ENCODE peak calls at places on chromosomes 3 and 15, in five cellular contexts. W, G, Y, P and F are unnamed samples. For H3K36me3, the result is how much of the 10 kb centered on the place peaks cover.

GRCh38 chr3:122014741-122015140 is 7.3 kb downstream of the ILDR1 start:
- DNase-seq in W (no peak), Y (no peak), P (no peak), G (no peak), F (peak)

GRCh38 chr3:177168431-177168830 is 28.9 kb downstream of the TBL1XR1 start:
- DNase-seq in W (no peak), Y (no peak), G (no peak), P (no peak), F (no peak)

GRCh38 chr3:54826255-54826691 is 101.6 kb downstream of the LRTM1 start:
- DNase-seq in P (no peak), Y (no peak), W (no peak), G (peak), F (no peak)

GRCh38 chr15:57784081-57784488 is 77.6 kb downstream of the POLR2M start:
- DNase-seq in Y (no peak), W (no peak), P (peak), G (no peak), F (no peak)

GRCh38 chr3:171454026-171454425 is 6.2 kb downstream of the TNIK start:
- DNase-seq in G (no peak), Y (no peak), W (no peak), P (no peak), F (no peak)

GRCh38 chr15:94582368-94582767 is 351.0 kb downstream of the MCTP2 start:
- DNase-seq in Y (peak), P (peak), G (no peak), W (no peak), F (no peak)

GRCh38 chr3:64650710-64651109 is 37.1 kb downstream of the ADAMTS9 start:
- DNase-seq in P (peak), G (peak), Y (no peak), W (no peak), F (no peak)

GRCh38 chr15:59313703-59314332 is 58.9 kb downstream of the MYO1E start:
- DNase-seq in W (peak), G (peak), P (no peak), Y (no peak), F (peak)

DNA sequence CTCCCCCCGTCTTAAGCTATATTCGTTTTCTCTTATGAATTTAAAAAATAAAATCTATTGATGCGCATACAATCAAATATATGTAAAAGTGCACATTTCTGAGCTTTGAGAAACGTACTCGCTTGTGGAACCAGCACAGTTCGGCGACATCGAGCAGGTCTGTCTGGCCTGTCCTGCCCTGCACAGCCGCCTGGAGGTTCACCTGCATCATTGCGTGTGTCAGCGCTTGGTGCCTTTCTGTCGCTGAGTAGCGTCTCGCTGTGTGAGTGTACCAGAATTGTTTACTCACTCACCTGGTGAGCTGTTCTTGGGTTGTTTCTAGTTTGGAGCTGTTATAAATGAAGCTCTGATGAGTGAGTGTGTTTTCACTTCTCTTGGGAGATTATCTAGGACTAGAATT is 104.0 kb downstream of the VGLL4 start:
- DNase-seq in Y (no peak), W (no peak), P (no peak), G (no peak), F (no peak)
- TF ChIP-seq CTCF in Y (no peak), W (no peak), P (no peak), G (no peak), F (no peak)

GRCh38 chr3:48467110-48467454 is 20.5 kb downstream of the ATRIP start:
- DNase-seq in Y (no peak), W (no peak), G (no peak), P (no peak), F (no peak)
- H3K4me3 ChIP-seq in Y (peak), W (peak), G (peak), P (no peak), F (peak)

GRCh38 chr15:73078722-73079121 is 26.5 kb downstream of the NEO1 start:
- DNase-seq in G (peak), P (peak), W (no peak), Y (no peak), F (no peak)

GRCh38 chr15:73081321-73081958 is 29.2 kb downstream of the NEO1 start:
- DNase-seq in P (peak), W (no peak), Y (peak), G (peak), F (no peak)

GRCh38 chr15:73087121-73087520 is 34.9 kb downstream of the NEO1 start:
- DNase-seq in G (no peak), Y (no peak), W (no peak), P (peak), F (no peak)

GRCh38 chr15:73079570-73079969 is 27.3 kb downstream of the NEO1 start:
- DNase-seq in W (no peak), Y (no peak), G (no peak), P (peak), F (no peak)

DNA sequence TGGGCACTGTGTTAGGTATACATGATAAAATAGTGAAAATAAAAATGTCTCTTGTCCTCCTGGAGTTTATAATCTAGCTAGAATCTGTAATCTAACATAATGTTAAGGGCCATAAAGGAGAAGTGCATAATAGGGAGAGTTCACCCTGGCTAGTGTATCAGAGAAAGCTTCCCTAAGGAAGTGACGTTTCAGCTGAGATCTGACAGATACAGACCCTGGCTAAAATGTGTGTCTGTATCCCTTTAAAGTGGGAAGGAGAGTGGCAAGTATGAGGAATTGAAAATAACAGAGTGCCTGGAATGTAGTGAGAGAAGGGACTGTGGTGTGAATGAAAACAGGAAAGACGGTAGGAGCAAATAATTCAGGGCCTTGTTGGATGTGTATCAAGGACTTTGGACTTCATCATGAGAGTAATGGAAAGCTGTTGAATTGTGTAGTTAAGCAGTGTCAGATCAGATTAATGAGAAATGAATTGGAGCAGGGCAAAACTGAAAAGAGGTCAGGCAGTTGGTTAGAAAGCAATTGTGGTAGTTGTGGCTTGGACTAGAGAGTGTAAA is 30.5 kb downstream of the NEO1 start:
- DNase-seq in G (no peak), P (peak), Y (no peak), W (no peak), F (no peak)
- H3K36me3 ChIP-seq in G (under half), P (under half), Y (under half), W (under half), F (under half)

DNA sequence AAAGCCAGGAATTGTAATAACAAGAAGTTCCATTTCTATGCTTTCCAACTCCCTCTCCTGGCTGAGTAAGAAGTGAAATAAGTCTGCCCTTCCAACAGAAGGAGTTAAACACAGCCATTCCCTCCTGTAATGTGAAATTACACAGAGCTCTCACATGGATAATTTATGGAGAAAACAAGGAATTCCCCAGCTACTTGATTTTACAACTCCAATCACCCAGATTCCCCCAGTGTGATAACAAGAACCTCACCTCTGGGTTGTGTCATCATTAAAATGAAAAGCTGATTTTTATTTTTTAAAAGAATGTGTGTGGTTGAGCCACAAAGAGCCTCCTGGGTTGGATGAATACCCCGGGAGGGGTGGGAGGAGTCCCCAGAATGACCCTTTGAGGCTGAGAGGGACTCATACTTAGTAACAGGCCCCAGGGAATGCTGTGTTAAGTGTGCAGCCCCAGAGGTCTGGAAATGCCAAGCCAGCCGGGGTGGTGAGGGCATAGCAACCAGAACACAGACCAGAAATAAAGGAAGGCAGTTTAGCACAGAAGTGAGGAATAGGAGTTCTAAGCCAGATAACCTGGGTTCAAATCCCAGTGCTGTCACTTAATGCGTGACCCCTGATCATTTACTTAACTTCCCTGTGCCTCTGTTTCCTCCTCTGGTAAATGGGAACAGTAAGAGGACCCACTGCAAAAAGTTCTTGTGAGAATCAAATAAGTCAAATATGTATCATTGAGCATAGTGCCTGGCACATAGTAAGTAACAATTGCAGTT is 124.9 kb upstream of the ARHGEF3 start:
- DNase-seq in G (peak), P (peak), Y (no peak), W (no peak), F (no peak)
- TF ChIP-seq CTCF in G (no peak), P (peak), Y (no peak), W (no peak), F (no peak)

GRCh38 chr3:113783980-113784379 is 37.1 kb downstream of the ATP6V1A start:
- DNase-seq in P (peak), Y (no peak), W (no peak), G (no peak), F (no peak)
- H3K4me3 ChIP-seq in P (no peak), Y (no peak), W (no peak), G (no peak), F (no peak)

GRCh38 chr15:92924216-92924615 is 24.1 kb downstream of the CHD2 start:
- DNase-seq in G (no peak), Y (no peak), P (no peak), W (no peak), F (no peak)
- H3K36me3 ChIP-seq in G (under half), Y (half or more), P (half or more), W (under half), F (under half)